ENCODE peak calls at places on chromosomes 5 and 9, in ten cellular contexts. One of them, this sample, is unnamed.

GRCh38 chr5:17992296-17992695 is 358.0 kb downstream of the TAF11L14 start:
- DNase-seq in H9: no peak
- DNase-seq in progenitor cell of endocrine pancreas: no peak
- DNase-seq in cardiac muscle cell: no peak
- DNase-seq in esophagus squamous epithelium: no peak
- DNase-seq in sigmoid colon: no peak
- DNase-seq in CD8-positive, alpha-beta T cell: no peak
- DNase-seq in AG09319: no peak
- DNase-seq in transverse colon: no peak
- DNase-seq in stomach: no peak
- DNase-seq in this sample: no peak

GRCh38 chr9:131562032-131562959 is 17.0 kb downstream of the PRRT1B start:
- DNase-seq in H9: no peak
- DNase-seq in progenitor cell of endocrine pancreas: no peak
- DNase-seq in cardiac muscle cell: no peak
- DNase-seq in esophagus squamous epithelium: no peak
- DNase-seq in sigmoid colon: no peak
- DNase-seq in CD8-positive, alpha-beta T cell: no peak
- DNase-seq in AG09319: no peak
- DNase-seq in transverse colon: no peak
- DNase-seq in stomach: no peak
- DNase-seq in this sample: no peak

GRCh38 chr9:121636978-121637377 is 14.5 kb upstream of the DAB2IP start:
- DNase-seq in H9: no peak
- DNase-seq in progenitor cell of endocrine pancreas: no peak
- DNase-seq in cardiac muscle cell: no peak
- DNase-seq in esophagus squamous epithelium: no peak
- DNase-seq in sigmoid colon: no peak
- DNase-seq in CD8-positive, alpha-beta T cell: no peak
- DNase-seq in AG09319: no peak
- DNase-seq in transverse colon: no peak
- DNase-seq in stomach: no peak
- DNase-seq in this sample: no peak

GRCh38 chr9:109629615-109630014 is 131.5 kb upstream of the PTPN3 start:
- DNase-seq in H9: no peak
- DNase-seq in progenitor cell of endocrine pancreas: no peak
- DNase-seq in cardiac muscle cell: no peak
- DNase-seq in esophagus squamous epithelium: no peak
- DNase-seq in sigmoid colon: no peak
- DNase-seq in CD8-positive, alpha-beta T cell: no peak
- DNase-seq in AG09319: no peak
- DNase-seq in transverse colon: no peak
- DNase-seq in stomach: no peak
- DNase-seq in this sample: no peak

GRCh38 chr9:97903168-97903567 is 19.1 kb downstream of the TRMO start:
- DNase-seq in H9: no peak
- DNase-seq in progenitor cell of endocrine pancreas: no peak
- DNase-seq in cardiac muscle cell: no peak
- DNase-seq in esophagus squamous epithelium: no peak
- DNase-seq in sigmoid colon: no peak
- DNase-seq in CD8-positive, alpha-beta T cell: no peak
- DNase-seq in AG09319: no peak
- DNase-seq in transverse colon: no peak
- DNase-seq in stomach: no peak
- DNase-seq in this sample: no peak

GRCh38 chr9:125990793-125991220 is 243.6 kb downstream of the PBX3 start:
- DNase-seq in H9: no peak
- DNase-seq in progenitor cell of endocrine pancreas: no peak
- DNase-seq in cardiac muscle cell: no peak
- DNase-seq in esophagus squamous epithelium: no peak
- DNase-seq in sigmoid colon: peak; percentile 59
- DNase-seq in CD8-positive, alpha-beta T cell: no peak
- DNase-seq in AG09319: no peak
- DNase-seq in transverse colon: no peak
- DNase-seq in stomach: no peak
- DNase-seq in this sample: peak; percentile 12

GRCh38 chr5:36459191-36460135 is 146.9 kb upstream of the SLC1A3 start:
- DNase-seq in H9: peak; percentile 49
- DNase-seq in progenitor cell of endocrine pancreas: no peak
- DNase-seq in cardiac muscle cell: no peak
- DNase-seq in esophagus squamous epithelium: no peak
- DNase-seq in sigmoid colon: no peak
- DNase-seq in CD8-positive, alpha-beta T cell: no peak
- DNase-seq in AG09319: no peak
- DNase-seq in transverse colon: no peak
- DNase-seq in stomach: no peak
- DNase-seq in this sample: no peak

GRCh38 chr5:76290321-76290757 is 112.7 kb upstream of the IQGAP2 start:
- DNase-seq in H9: no peak
- DNase-seq in progenitor cell of endocrine pancreas: no peak
- DNase-seq in cardiac muscle cell: no peak
- DNase-seq in esophagus squamous epithelium: no peak
- DNase-seq in sigmoid colon: no peak
- DNase-seq in CD8-positive, alpha-beta T cell: no peak
- DNase-seq in AG09319: no peak
- DNase-seq in transverse colon: no peak
- DNase-seq in stomach: peak; percentile 82
- DNase-seq in this sample: no peak

GRCh38 chr9:112299514-112299913 is 33.9 kb downstream of the PTBP3 start:
- DNase-seq in H9: no peak
- DNase-seq in progenitor cell of endocrine pancreas: no peak
- DNase-seq in cardiac muscle cell: no peak
- DNase-seq in esophagus squamous epithelium: no peak
- DNase-seq in sigmoid colon: no peak
- DNase-seq in CD8-positive, alpha-beta T cell: no peak
- DNase-seq in AG09319: no peak
- DNase-seq in transverse colon: no peak
- DNase-seq in stomach: no peak
- DNase-seq in this sample: no peak
- TF ChIP-seq CTCF in H9: no peak
- TF ChIP-seq CTCF in progenitor cell of endocrine pancreas: no peak
- TF ChIP-seq CTCF in cardiac muscle cell: no peak
- TF ChIP-seq CTCF in esophagus squamous epithelium: no peak
- TF ChIP-seq CTCF in sigmoid colon: no peak
- TF ChIP-seq CTCF in CD8-positive, alpha-beta T cell: no peak
- TF ChIP-seq CTCF in AG09319: no peak
- TF ChIP-seq CTCF in transverse colon: no peak
- TF ChIP-seq CTCF in stomach: no peak
- TF ChIP-seq CTCF in this sample: no peak

DNA sequence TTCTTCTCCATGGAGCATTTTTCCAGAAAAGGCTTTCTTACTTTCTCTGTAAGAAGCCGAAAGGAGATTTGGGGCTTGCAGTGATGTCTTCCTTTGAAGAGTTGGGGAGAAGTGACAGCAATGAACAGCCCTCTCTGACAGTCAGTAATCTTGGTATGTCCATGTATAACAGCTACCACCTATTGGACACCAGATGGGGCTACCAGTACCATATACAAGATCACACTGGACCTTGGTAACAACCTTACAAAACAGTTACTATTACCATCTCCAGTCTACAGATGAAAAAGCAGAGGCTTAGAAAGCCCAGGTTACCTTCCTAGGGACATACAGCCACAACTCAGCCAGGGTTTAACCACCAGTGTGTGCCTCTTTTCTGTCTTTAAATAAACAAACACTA is 272.7 kb upstream of the TRPC7 start:
- DNase-seq in H9: no peak
- DNase-seq in progenitor cell of endocrine pancreas: no peak
- DNase-seq in cardiac muscle cell: no peak
- DNase-seq in esophagus squamous epithelium: no peak
- DNase-seq in sigmoid colon: no peak
- DNase-seq in CD8-positive, alpha-beta T cell: no peak
- DNase-seq in AG09319: no peak
- DNase-seq in transverse colon: no peak
- DNase-seq in stomach: no peak
- DNase-seq in this sample: no peak
- TF ChIP-seq CTCF in H9: no peak
- TF ChIP-seq CTCF in progenitor cell of endocrine pancreas: no peak
- TF ChIP-seq CTCF in cardiac muscle cell: no peak
- TF ChIP-seq CTCF in esophagus squamous epithelium: no peak
- TF ChIP-seq CTCF in sigmoid colon: no peak
- TF ChIP-seq CTCF in CD8-positive, alpha-beta T cell: no peak
- TF ChIP-seq CTCF in AG09319: no peak
- TF ChIP-seq CTCF in transverse colon: no peak
- TF ChIP-seq CTCF in stomach: no peak
- TF ChIP-seq CTCF in this sample: no peak

GRCh38 chr5:180630426-180630825 is 19.0 kb downstream of the FLT4 start:
- DNase-seq in H9: no peak
- DNase-seq in progenitor cell of endocrine pancreas: no peak
- DNase-seq in cardiac muscle cell: no peak
- DNase-seq in esophagus squamous epithelium: no peak
- DNase-seq in sigmoid colon: no peak
- DNase-seq in CD8-positive, alpha-beta T cell: no peak
- DNase-seq in AG09319: no peak
- DNase-seq in transverse colon: no peak
- DNase-seq in stomach: no peak
- DNase-seq in this sample: no peak
- TF ChIP-seq CTCF in H9: no peak
- TF ChIP-seq CTCF in progenitor cell of endocrine pancreas: no peak
- TF ChIP-seq CTCF in cardiac muscle cell: no peak
- TF ChIP-seq CTCF in esophagus squamous epithelium: no peak
- TF ChIP-seq CTCF in sigmoid colon: no peak
- TF ChIP-seq CTCF in CD8-positive, alpha-beta T cell: no peak
- TF ChIP-seq CTCF in AG09319: no peak
- TF ChIP-seq CTCF in transverse colon: no peak
- TF ChIP-seq CTCF in stomach: no peak
- TF ChIP-seq CTCF in this sample: no peak

DNA sequence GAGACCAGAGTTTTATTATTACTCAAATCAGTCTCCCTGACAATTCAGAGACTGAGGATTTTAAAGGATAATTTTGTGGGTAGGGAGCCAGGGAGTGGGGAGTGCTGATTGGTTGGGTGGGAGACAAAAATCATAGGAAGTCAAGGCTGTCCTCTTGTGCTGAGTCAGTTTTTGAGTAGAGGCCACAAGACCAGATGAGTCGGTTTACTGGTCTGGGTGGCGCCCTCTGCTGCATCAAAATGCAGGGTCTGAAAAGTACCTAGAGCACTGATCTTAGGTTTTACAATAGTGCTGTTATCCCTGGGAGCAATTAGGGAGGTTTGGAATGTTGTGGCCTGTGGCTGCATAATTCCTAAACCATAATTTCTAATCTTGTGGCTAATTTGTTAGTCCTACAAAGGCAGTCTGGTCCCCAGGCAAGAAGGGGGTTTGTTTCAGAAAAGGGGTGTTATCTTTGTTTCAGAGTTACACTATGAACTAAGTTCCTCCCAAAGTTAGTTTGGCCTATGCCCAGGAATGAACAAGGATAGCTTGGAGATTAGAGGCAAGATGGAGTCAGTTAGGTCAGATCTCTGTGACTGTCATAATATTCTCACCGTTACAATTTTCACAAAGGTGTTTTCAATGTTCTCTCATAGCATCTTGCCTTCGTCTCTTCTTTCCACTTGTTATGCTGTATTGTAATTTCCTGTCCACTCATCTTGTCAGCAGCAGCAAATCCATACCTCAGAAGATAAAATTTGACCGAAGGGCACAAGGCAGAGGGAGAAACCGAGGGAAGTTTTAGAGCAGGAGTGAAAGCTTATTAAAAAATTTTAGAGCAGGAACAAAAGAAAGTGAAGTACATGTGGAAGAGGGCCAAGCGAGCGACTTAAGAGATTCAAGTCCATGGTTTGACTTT is 59.2 kb upstream of the CLINT1 start:
- DNase-seq in H9: peak; percentile 82
- DNase-seq in progenitor cell of endocrine pancreas: no peak
- DNase-seq in cardiac muscle cell: peak; percentile 61
- DNase-seq in esophagus squamous epithelium: no peak
- DNase-seq in sigmoid colon: peak; percentile 68
- DNase-seq in CD8-positive, alpha-beta T cell: peak; percentile 1
- DNase-seq in AG09319: peak; percentile 76
- DNase-seq in transverse colon: peak; percentile 86
- DNase-seq in stomach: peak; percentile 67
- DNase-seq in this sample: peak; percentile 45
- TF ChIP-seq CTCF in H9: peak; percentile 78
- TF ChIP-seq CTCF in progenitor cell of endocrine pancreas: peak; percentile 59
- TF ChIP-seq CTCF in cardiac muscle cell: peak; percentile 71
- TF ChIP-seq CTCF in esophagus squamous epithelium: no peak
- TF ChIP-seq CTCF in sigmoid colon: no peak
- TF ChIP-seq CTCF in CD8-positive, alpha-beta T cell: peak; percentile 25
- TF ChIP-seq CTCF in AG09319: peak; percentile 65
- TF ChIP-seq CTCF in transverse colon: peak; percentile 35
- TF ChIP-seq CTCF in stomach: no peak
- TF ChIP-seq CTCF in this sample: no peak

DNA sequence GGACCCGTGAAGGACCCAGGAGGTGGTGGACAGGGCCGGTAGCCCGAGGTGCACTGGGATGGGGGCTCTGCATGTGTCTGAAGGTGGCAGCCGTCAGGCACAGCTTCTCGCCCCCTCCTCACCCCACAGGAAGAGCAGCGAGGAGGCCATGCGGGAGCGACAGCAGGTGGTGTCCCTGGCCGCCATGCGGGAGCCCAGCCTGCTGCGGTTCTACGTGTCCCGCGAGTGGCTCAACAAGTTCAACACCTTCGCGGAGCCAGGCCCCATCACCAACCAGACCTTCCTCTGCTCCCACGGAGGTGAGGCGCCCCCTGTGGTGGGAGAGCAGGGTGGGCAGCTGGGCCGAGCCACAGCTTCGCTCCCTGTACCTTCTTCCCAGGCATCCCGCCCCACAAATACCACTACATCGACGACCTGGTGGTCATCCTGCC is 39.9 kb downstream of the USP20 start:
- DNase-seq in H9: peak; percentile 58
- DNase-seq in progenitor cell of endocrine pancreas: no peak
- DNase-seq in cardiac muscle cell: no peak
- DNase-seq in esophagus squamous epithelium: no peak
- DNase-seq in sigmoid colon: no peak
- DNase-seq in CD8-positive, alpha-beta T cell: no peak
- DNase-seq in AG09319: no peak
- DNase-seq in transverse colon: no peak
- DNase-seq in stomach: no peak
- DNase-seq in this sample: no peak
- TF ChIP-seq CTCF in H9: peak; percentile 49
- TF ChIP-seq CTCF in progenitor cell of endocrine pancreas: peak; percentile 14
- TF ChIP-seq CTCF in cardiac muscle cell: peak; percentile 30
- TF ChIP-seq CTCF in esophagus squamous epithelium: no peak
- TF ChIP-seq CTCF in sigmoid colon: no peak
- TF ChIP-seq CTCF in CD8-positive, alpha-beta T cell: no peak
- TF ChIP-seq CTCF in AG09319: no peak
- TF ChIP-seq CTCF in transverse colon: no peak
- TF ChIP-seq CTCF in stomach: no peak
- TF ChIP-seq CTCF in this sample: no peak

DNA sequence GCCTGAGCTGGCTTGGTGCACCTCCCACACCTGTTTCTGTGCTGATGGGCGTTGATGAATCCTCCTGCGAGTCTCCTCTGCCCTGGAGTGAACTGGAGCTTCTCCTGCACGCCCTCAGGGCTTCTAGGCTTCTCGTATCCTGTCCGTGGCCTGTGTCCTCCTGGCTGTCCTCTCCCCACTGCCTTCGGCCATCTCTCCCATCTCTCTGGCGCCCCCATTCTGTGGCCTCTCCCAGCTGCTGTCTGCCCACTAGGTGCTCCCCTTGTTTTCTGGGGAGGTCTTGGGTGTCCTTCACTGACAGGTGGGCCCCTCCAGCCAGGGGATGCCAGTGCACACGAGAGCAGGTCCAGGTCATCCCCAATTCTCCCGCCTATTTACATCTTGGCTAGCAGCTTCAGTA is 28.8 kb downstream of the AHRR start:
- DNase-seq in H9: peak; percentile 79
- DNase-seq in progenitor cell of endocrine pancreas: no peak
- DNase-seq in cardiac muscle cell: no peak
- DNase-seq in esophagus squamous epithelium: no peak
- DNase-seq in sigmoid colon: no peak
- DNase-seq in CD8-positive, alpha-beta T cell: no peak
- DNase-seq in AG09319: no peak
- DNase-seq in transverse colon: no peak
- DNase-seq in stomach: no peak
- DNase-seq in this sample: no peak
- TF ChIP-seq CTCF in H9: peak; percentile 63
- TF ChIP-seq CTCF in progenitor cell of endocrine pancreas: no peak
- TF ChIP-seq CTCF in cardiac muscle cell: peak; percentile 12
- TF ChIP-seq CTCF in esophagus squamous epithelium: no peak
- TF ChIP-seq CTCF in sigmoid colon: no peak
- TF ChIP-seq CTCF in CD8-positive, alpha-beta T cell: no peak
- TF ChIP-seq CTCF in AG09319: peak; percentile 14
- TF ChIP-seq CTCF in transverse colon: no peak
- TF ChIP-seq CTCF in stomach: no peak
- TF ChIP-seq CTCF in this sample: no peak